ENCODE peak calls at places on chromosomes 7 and 10, in ten cellular contexts. Q is tibial artery; G is neural crest cell; L is ovary; B is AG09309; V is cerebellar nuclear complex; K is adipocyte; O is stimulated activated CD8-positive, alpha-beta memory T cell treated with anti-CD3 and anti-CD28 coated beads, Interleukin-2, amount 100 ng/mL, for 48 hours; S is epithelial cell of esophagus; J is brain microvascular endothelial cell. C is an unnamed sample.

GRCh38 chr7:135147341-135147898 is 452 bp upstream of the TMEM140 start:
- DNase-seq in J (peak), L (no peak), S (no peak), Q (no peak), B (no peak), G (no peak), V (no peak), K (peak), O (no peak), C (peak)

GRCh38 chr10:131815366-131816156 is 85.2 kb upstream of the PPP2R2D start:
- DNase-seq in B (no peak), J (no peak), G (no peak), K (no peak), V (no peak), Q (no peak), S (no peak), L (no peak), O (no peak), C (no peak)

GRCh38 chr10:75395171-75395954 is 6.2 kb downstream of the ZNF503 start:
- DNase-seq in L (peak), K (peak), Q (peak), V (no peak), J (no peak), S (peak), O (no peak), B (no peak), G (peak), C (peak)

GRCh38 chr7:122482212-122482611 is 177.7 kb upstream of the FEZF1 start:
- DNase-seq in K (no peak), J (no peak), S (no peak), Q (no peak), G (no peak), V (no peak), B (no peak), O (no peak), L (no peak), C (no peak)

GRCh38 chr7:118214833-118215182 is 9.7 kb upstream of the ANKRD7 start:
- DNase-seq in J (no peak), B (no peak), V (no peak), K (no peak), Q (no peak), S (peak), G (no peak), L (no peak), O (no peak), C (no peak)

GRCh38 chr10:110410329-110411046 is 87.2 kb upstream of the DUSP5 start:
- DNase-seq in O (no peak), G (no peak), K (peak), J (peak), Q (no peak), V (no peak), S (peak), L (no peak), B (peak), C (peak)

GRCh38 chr7:135249901-135250300 is 16.3 kb downstream of the STRA8 start:
- DNase-seq in O (no peak), V (no peak), K (no peak), B (no peak), Q (no peak), G (no peak), J (no peak), L (no peak), S (no peak), C (no peak)

GRCh38 chr7:1283337-1283736 is 50.7 kb downstream of the UNCX start:
- DNase-seq in V (no peak), K (no peak), J (no peak), G (no peak), S (no peak), Q (no peak), L (no peak), O (no peak), B (no peak), C (no peak)

GRCh38 chr10:79179404-79180309 is 110.9 kb downstream of the ZMIZ1 start:
- DNase-seq in Q (no peak), L (no peak), J (no peak), S (no peak), V (no peak), G (peak), B (no peak), O (no peak), K (peak), C (peak)

GRCh38 chr10:22623624-22624263 is 90.6 kb downstream of the PIP4K2A start:
- DNase-seq in S (no peak), J (peak), Q (no peak), O (no peak), G (no peak), B (no peak), K (no peak), V (no peak), L (no peak), C (no peak)

GRCh38 chr10:1086787-1087186 is 30.6 kb downstream of the WDR37 start:
- DNase-seq in K (no peak), S (no peak), G (no peak), B (no peak), Q (no peak), J (no peak), V (no peak), L (no peak), O (no peak), C (no peak)

GRCh38 chr7:107951172-107951787 is 51.7 kb downstream of the LAMB1 start:
- DNase-seq in L (no peak), J (no peak), G (no peak), K (no peak), B (no peak), V (no peak), O (no peak), S (no peak), Q (no peak), C (no peak)

GRCh38 chr7:379456-380225 is 89.7 kb downstream of the FOXL3 start:
- DNase-seq in Q (peak), G (no peak), S (no peak), V (no peak), L (peak), B (no peak), O (no peak), K (peak), J (no peak), C (peak)

GRCh38 chr7:137816696-137817320 is 30.0 kb downstream of the DGKI start:
- DNase-seq in K (peak), J (no peak), B (no peak), V (no peak), S (peak), Q (no peak), G (no peak), L (no peak), O (no peak), C (no peak)

GRCh38 chr10:80154978-80155695 is 22.6 kb downstream of the PLAC9 start:
- DNase-seq in Q (peak), S (peak), O (no peak), G (no peak), B (peak), J (peak), V (no peak), L (no peak), K (peak), C (peak)

GRCh38 chr10:1400129-1400865 is 337.0 kb downstream of the ADARB2 start:
- DNase-seq in J (no peak), S (peak), O (no peak), B (no peak), L (no peak), G (no peak), K (no peak), Q (no peak), V (no peak), C (peak)

GRCh38 chr10:100297242-100297641 is 10.8 kb upstream of the BLOC1S2 start:
- DNase-seq in L (no peak), Q (no peak), J (no peak), B (no peak), O (no peak), K (no peak), S (no peak), V (no peak), G (no peak), C (no peak)

GRCh38 chr10:7300327-7300726 is 110.5 kb downstream of the SFMBT2 start:
- DNase-seq in K (no peak), B (no peak), G (no peak), L (no peak), O (no peak), S (no peak), Q (no peak), V (no peak), J (no peak), C (peak)

GRCh38 chr7:66859794-66860645 is 61.0 kb upstream of the TMEM248 start:
- DNase-seq in B (no peak), L (no peak), K (peak), O (peak), S (peak), V (no peak), G (no peak), J (no peak), Q (no peak), C (no peak)

GRCh38 chr7:16934947-16935742 is 53.4 kb upstream of the AGR3 start:
- DNase-seq in Q (no peak), B (no peak), K (no peak), V (no peak), S (peak), O (no peak), L (no peak), J (no peak), G (no peak), C (peak)

GRCh38 chr7:9091282-9091681 is 657.9 kb downstream of the NXPH1 start:
- DNase-seq in J (no peak), K (no peak), L (no peak), O (no peak), S (no peak), G (no peak), V (no peak), Q (no peak), B (no peak), C (no peak)

GRCh38 chr7:80078159-80078731 is 56.4 kb upstream of the GNAI1 start:
- DNase-seq in Q (no peak), J (peak), V (no peak), G (no peak), K (peak), S (peak), L (no peak), O (peak), B (no peak), C (peak)

GRCh38 chr10:42959833-42960232 is 117.0 kb upstream of the RET start:
- DNase-seq in B (no peak), L (peak), V (no peak), O (no peak), S (no peak), Q (no peak), K (no peak), G (no peak), J (no peak), C (no peak)